ENCODE peak calls at places on chromosomes 7 and 10, in eight cellular contexts. Z is lower lobe of right lung; Q is uterus; Y is CD4-positive, alpha-beta T cell; V is neural progenitor cell; R is MM.1S; M is keratinocyte; W is A549. B is an unnamed sample.

GRCh38 chr10:451021-451471 is 238.4 kb downstream of the DIP2C start:
- DNase-seq in W (no peak), M (no peak), Z (no peak), Q (no peak), V (no peak), Y (peak), R (peak), B (no peak)

GRCh38 chr7:27920281-27920946 is 180.5 kb downstream of the TAX1BP1 start:
- DNase-seq in Z (no peak), Y (no peak), W (no peak), V (no peak), R (no peak), Q (no peak), M (no peak), B (no peak)

GRCh38 chr7:82904871-82905270 is 257.8 kb downstream of the PCLO start:
- DNase-seq in W (no peak), M (no peak), Y (no peak), R (no peak), Q (no peak), V (no peak), Z (no peak), B (no peak)

GRCh38 chr10:88735661-88736060 is 24.2 kb upstream of the LIPN start:
- DNase-seq in Y (no peak), W (no peak), M (peak), Z (no peak), V (no peak), R (no peak), Q (no peak), B (no peak)

GRCh38 chr10:118277871-118278270 is 64.3 kb downstream of the FAM204A start:
- DNase-seq in Y (no peak), V (no peak), W (no peak), R (no peak), Q (no peak), M (no peak), Z (no peak), B (no peak)

GRCh38 chr10:11328264-11329054 is 283.0 kb downstream of the USP6NL start:
- DNase-seq in Q (no peak), V (peak), Z (no peak), Y (no peak), W (no peak), R (no peak), M (no peak), B (no peak)

GRCh38 chr7:27171636-27172387 is 2.3 kb downstream of the HOXA10 start:
- DNase-seq in Q (peak), Z (no peak), R (no peak), M (no peak), W (no peak), V (peak), Y (no peak), B (peak)

GRCh38 chr7:143429770-143430698 is 13.2 kb upstream of the TAS2R60 start:
- DNase-seq in Y (no peak), Q (no peak), Z (no peak), V (no peak), W (no peak), M (peak), R (no peak), B (no peak)

GRCh38 chr7:18700147-18700546 is 204.6 kb downstream of the HDAC9 start:
- DNase-seq in R (no peak), W (peak), M (no peak), V (peak), Y (no peak), Q (no peak), Z (no peak), B (no peak)

GRCh38 chr7:118129037-118129436 is 54.9 kb upstream of the LSM8 start:
- DNase-seq in Q (no peak), R (no peak), Y (no peak), M (no peak), V (no peak), Z (no peak), W (no peak), B (no peak)
- TF ChIP-seq CTCF in Q (no peak), R (no peak), Y (no peak), M (no peak), V (no peak), Z (no peak), W (no peak), B (no peak)

GRCh38 chr7:115600196-115600595 is 430.4 kb downstream of the TFEC start:
- DNase-seq in Y (no peak), W (no peak), Q (no peak), R (no peak), M (no peak), Z (no peak), V (no peak), B (no peak)

DNA sequence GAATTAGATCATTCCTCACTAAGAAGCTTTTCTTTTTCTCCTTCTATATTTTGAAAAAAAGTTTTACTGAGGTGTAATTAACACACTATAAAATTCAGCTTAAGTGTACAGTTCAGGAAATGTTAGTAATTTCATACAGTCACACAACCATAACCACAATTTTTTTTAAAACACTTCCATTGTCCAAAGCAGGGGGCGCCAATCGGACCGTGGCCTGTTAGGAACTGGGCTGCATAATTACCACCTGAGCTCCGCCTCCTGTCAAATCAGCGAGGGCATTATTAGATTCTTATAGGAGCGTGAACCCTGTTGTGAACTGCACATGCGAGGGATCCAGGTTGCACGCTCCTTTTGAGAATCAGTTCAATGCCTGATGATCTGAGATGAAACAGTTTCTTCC is 427.1 kb downstream of the TFEC start:
- DNase-seq in M (no peak), Z (no peak), R (no peak), V (no peak), Q (no peak), Y (no peak), W (no peak), B (no peak)
- TF ChIP-seq CTCF in M (no peak), Z (no peak), R (peak), V (peak), Q (no peak), Y (no peak), W (no peak), B (peak)

GRCh38 chr10:43785252-43785651 is 136.6 kb upstream of the ZNF32 start:
- DNase-seq in M (no peak), Y (no peak), V (no peak), W (no peak), Q (no peak), R (peak), Z (no peak), B (no peak)
- TF ChIP-seq CTCF in M (no peak), Y (no peak), V (peak), W (no peak), Q (no peak), R (peak), Z (peak), B (peak)

DNA sequence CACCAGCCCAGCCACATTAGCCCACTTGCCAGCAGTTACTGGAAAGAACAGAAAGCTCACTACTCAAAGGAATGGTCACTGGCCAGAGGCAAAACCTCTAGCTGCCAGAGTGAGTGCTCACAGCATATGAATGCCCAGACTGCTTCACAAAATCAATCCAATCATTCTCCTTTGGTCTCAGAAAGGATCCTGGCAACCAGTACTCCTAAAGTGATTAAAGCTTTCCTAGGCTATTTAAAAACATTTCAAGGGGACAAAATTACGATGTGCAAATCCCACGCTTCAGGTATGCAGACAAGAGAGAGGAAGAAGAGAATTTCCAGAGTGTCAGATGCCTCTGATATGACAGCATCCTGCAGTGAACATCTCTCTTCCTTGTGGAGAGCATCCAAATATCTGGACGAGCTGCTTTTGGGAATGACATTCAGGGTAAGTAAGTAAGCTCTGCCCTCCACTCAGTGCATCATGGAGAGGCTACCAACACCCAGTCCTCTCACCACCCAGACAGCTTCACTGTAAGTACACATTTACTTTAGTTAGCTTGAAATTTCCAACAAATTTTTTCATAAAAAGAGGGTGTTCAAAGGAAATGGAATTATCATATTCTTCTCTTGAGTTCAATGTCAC is 25.1 kb downstream of the ICA1 start:
- DNase-seq in R (no peak), M (no peak), W (no peak), Q (no peak), Z (no peak), Y (no peak), V (no peak), B (no peak)
- TF ChIP-seq CTCF in R (no peak), M (no peak), W (no peak), Q (no peak), Z (no peak), Y (no peak), V (no peak), B (no peak)

B was measured in chondrocyte.